ENCODE peak calls at places on chromosomes 2 and 18, in ten cellular contexts. A is T-helper 9 cell; J is activated naive CD4-positive, alpha-beta T cell; X is stimulated activated CD8-positive, alpha-beta memory T cell treated with anti-CD3 and anti-CD28 coated beads, Interleukin-12 subunit alpha, Interleukin-12 subunit beta, amount 100 ng/mL, for 4 hours; Q is AG10803; M is PC-9; S is cerebellum; O is posterior vena cava; N is stimulated activated naive CD8-positive, alpha-beta T cell treated with anti-CD3 and anti-CD28 coated beads, Interleukin-15, Interleukin-2, amounts not matched to agents 100 U/mL and 50 U/mL, for 24 hours; R is brain microvascular endothelial cell. K is an unnamed sample.

GRCh38 chr2:8676191-8676914 is 5.5 kb upstream of the ID2 start:
- DNase-seq in S (peak; percentile 50), M (no peak), R (no peak), O (peak; percentile 96), A (no peak), X (no peak), J (no peak), N (no peak), Q (peak; percentile 91), K (peak; percentile 82)

GRCh38 chr2:216492951-216493685 is 5.5 kb upstream of the RPL37A start:
- DNase-seq in J (no peak), Q (peak; percentile 61), O (no peak), N (no peak), X (no peak), M (no peak), R (peak; percentile 52), S (no peak), A (no peak), K (no peak)

GRCh38 chr2:213934560-213934959 is 476.3 kb upstream of the VWC2L start:
- DNase-seq in N (no peak), Q (peak; percentile 18), M (no peak), O (no peak), X (no peak), A (no peak), R (peak; percentile 42), J (no peak), S (no peak), K (no peak)

GRCh38 chr2:120759543-120760331 is 24.1 kb downstream of the GLI2 start:
- DNase-seq in M (no peak), N (no peak), S (no peak), X (no peak), R (no peak), Q (no peak), O (peak; percentile 54), J (no peak), A (no peak), K (no peak)

GRCh38 chr18:69158949-69159348 is 241.7 kb upstream of the DOK6 start:
- DNase-seq in O (no peak), Q (no peak), M (no peak), S (no peak), R (no peak), N (no peak), X (no peak), A (no peak), J (no peak), K (no peak)

GRCh38 chr2:205739618-205740017 is 57.3 kb downstream of the NRP2 start:
- DNase-seq in N (no peak), J (no peak), R (no peak), A (no peak), S (no peak), X (no peak), Q (no peak), O (no peak), M (no peak), K (no peak)

GRCh38 chr2:205764502-205764815 is 82.2 kb downstream of the NRP2 start:
- DNase-seq in N (no peak), R (no peak), Q (no peak), X (no peak), A (no peak), S (peak; percentile 77), M (no peak), J (no peak), O (no peak), K (no peak)

GRCh38 chr2:177260398-177260797 is 4.1 kb downstream of the NFE2L2 start:
- DNase-seq in M (no peak), N (no peak), Q (no peak), X (no peak), S (no peak), J (no peak), O (no peak), A (no peak), R (no peak), K (no peak)

GRCh38 chr2:216545359-216545758 is 46.7 kb downstream of the RPL37A start:
- DNase-seq in R (no peak), N (no peak), S (no peak), M (no peak), O (no peak), J (no peak), X (no peak), Q (peak; percentile 88), A (no peak), K (no peak)

GRCh38 chr2:237208373-237209045 is 122.8 kb downstream of the COPS8 start:
- DNase-seq in R (peak; percentile 81), O (no peak), J (no peak), Q (peak; percentile 100), A (no peak), X (no peak), M (no peak), S (no peak), N (no peak), K (peak; percentile 72)

GRCh38 chr18:35730738-35731370 is 149.3 kb downstream of the GALNT1 start:
- DNase-seq in R (no peak), O (no peak), N (no peak), Q (no peak), J (no peak), M (no peak), S (no peak), X (no peak), A (no peak), K (no peak)

GRCh38 chr18:50973367-50974126 is 5.7 kb downstream of the ELAC1 start:
- DNase-seq in X (no peak), S (no peak), O (no peak), N (no peak), J (no peak), Q (peak; percentile 57), A (no peak), R (peak; percentile 44), M (peak; percentile 71), K (peak; percentile 71)

GRCh38 chr2:212686285-212686895 is 147.8 kb upstream of the ERBB4 start:
- DNase-seq in O (no peak), N (peak; percentile 60), M (peak; percentile 35), J (no peak), R (peak; percentile 72), A (peak; percentile 12), Q (peak; percentile 62), X (peak; percentile 7), S (peak; percentile 32), K (peak; percentile 17)

GRCh38 chr2:181992776-181993175 is 7.1 kb downstream of the PPP1R1C start:
- DNase-seq in O (no peak), N (no peak), M (no peak), X (no peak), A (no peak), R (no peak), J (no peak), Q (no peak), S (no peak), K (no peak)

GRCh38 chr2:12948231-12948962 is 231.7 kb downstream of the TRIB2 start:
- DNase-seq in J (no peak), N (no peak), X (no peak), Q (peak; percentile 70), A (no peak), M (no peak), R (no peak), O (no peak), S (no peak), K (no peak)

GRCh38 chr2:72778410-72778809 is 47.4 kb downstream of the EXOC6B start:
- DNase-seq in R (no peak), N (no peak), O (no peak), J (no peak), M (no peak), Q (peak; percentile 22), X (no peak), S (no peak), A (no peak), K (peak; percentile 34)